ENCODE peak calls at places on chromosome 6, in seven cellular contexts. One of them, this sample, is unnamed.

GRCh38 chr6:125792680-125793079 is 1.9 kb downstream of the NCOA7 start:
- DNase-seq in hepatocyte: no peak
- DNase-seq in OCI-LY7: no peak
- DNase-seq in neural progenitor cell: no peak
- DNase-seq in PC-3: no peak
- DNase-seq in SK-N-SH: no peak
- DNase-seq in HCT116: no peak
- DNase-seq in this sample: no peak

GRCh38 chr6:15358579-15359327 is 112.9 kb downstream of the JARID2 start:
- DNase-seq in hepatocyte: no peak
- DNase-seq in OCI-LY7: peak; percentile 35
- DNase-seq in neural progenitor cell: no peak
- DNase-seq in PC-3: peak; percentile 42
- DNase-seq in SK-N-SH: no peak
- DNase-seq in HCT116: no peak
- DNase-seq in this sample: no peak

GRCh38 chr6:147283460-147283859 is 79.2 kb downstream of the STXBP5 start:
- DNase-seq in hepatocyte: peak; percentile 8
- DNase-seq in OCI-LY7: no peak
- DNase-seq in neural progenitor cell: no peak
- DNase-seq in PC-3: peak; percentile 56
- DNase-seq in SK-N-SH: no peak
- DNase-seq in HCT116: no peak
- DNase-seq in this sample: no peak

GRCh38 chr6:149885888-149886287 is 12.0 kb downstream of the RAET1E start:
- DNase-seq in hepatocyte: no peak
- DNase-seq in OCI-LY7: no peak
- DNase-seq in neural progenitor cell: no peak
- DNase-seq in PC-3: no peak
- DNase-seq in SK-N-SH: no peak
- DNase-seq in HCT116: no peak
- DNase-seq in this sample: no peak

GRCh38 chr6:47342824-47343223 is 33.1 kb upstream of the TNFRSF21 start:
- DNase-seq in hepatocyte: no peak
- DNase-seq in OCI-LY7: no peak
- DNase-seq in neural progenitor cell: no peak
- DNase-seq in PC-3: no peak
- DNase-seq in SK-N-SH: no peak
- DNase-seq in HCT116: no peak
- DNase-seq in this sample: no peak

GRCh38 chr6:136788069-136788902 is 4.0 kb downstream of the MAP3K5 start:
- DNase-seq in hepatocyte: no peak
- DNase-seq in OCI-LY7: no peak
- DNase-seq in neural progenitor cell: no peak
- DNase-seq in PC-3: peak; percentile 58
- DNase-seq in SK-N-SH: no peak
- DNase-seq in HCT116: no peak
- DNase-seq in this sample: no peak

GRCh38 chr6:150138638-150139037 is 4.2 kb upstream of the PPP1R14C start:
- DNase-seq in hepatocyte: no peak
- DNase-seq in OCI-LY7: no peak
- DNase-seq in neural progenitor cell: no peak
- DNase-seq in PC-3: no peak
- DNase-seq in SK-N-SH: no peak
- DNase-seq in HCT116: no peak
- DNase-seq in this sample: peak; percentile 33

GRCh38 chr6:18384621-18385020 is 2.5 kb upstream of the RNF144B start:
- DNase-seq in hepatocyte: no peak
- DNase-seq in OCI-LY7: no peak
- DNase-seq in neural progenitor cell: no peak
- DNase-seq in PC-3: no peak
- DNase-seq in SK-N-SH: no peak
- DNase-seq in HCT116: no peak
- DNase-seq in this sample: no peak

GRCh38 chr6:136236491-136237293 is 13.4 kb downstream of the MTFR2 start:
- DNase-seq in hepatocyte: no peak
- DNase-seq in OCI-LY7: no peak
- DNase-seq in neural progenitor cell: peak; percentile 14
- DNase-seq in PC-3: no peak
- DNase-seq in SK-N-SH: no peak
- DNase-seq in HCT116: no peak
- DNase-seq in this sample: no peak

GRCh38 chr6:125346143-125346925 is 44.6 kb upstream of the HDDC2 start:
- DNase-seq in hepatocyte: no peak
- DNase-seq in OCI-LY7: peak; percentile 74
- DNase-seq in neural progenitor cell: no peak
- DNase-seq in PC-3: no peak
- DNase-seq in SK-N-SH: no peak
- DNase-seq in HCT116: no peak
- DNase-seq in this sample: peak; percentile 17

GRCh38 chr6:158011478-158011920 is 29.8 kb downstream of the SYNJ2 start:
- DNase-seq in hepatocyte: no peak
- DNase-seq in OCI-LY7: no peak
- DNase-seq in neural progenitor cell: no peak
- DNase-seq in PC-3: peak; percentile 66
- DNase-seq in SK-N-SH: no peak
- DNase-seq in HCT116: no peak
- DNase-seq in this sample: no peak

GRCh38 chr6:21278078-21278790 is 315.3 kb upstream of the SOX4 start:
- DNase-seq in hepatocyte: peak; percentile 50
- DNase-seq in OCI-LY7: no peak
- DNase-seq in neural progenitor cell: no peak
- DNase-seq in PC-3: no peak
- DNase-seq in SK-N-SH: no peak
- DNase-seq in HCT116: no peak
- DNase-seq in this sample: no peak

GRCh38 chr6:116801971-116802370 is 26.9 kb downstream of the GPRC6A start:
- DNase-seq in hepatocyte: no peak
- DNase-seq in OCI-LY7: no peak
- DNase-seq in neural progenitor cell: no peak
- DNase-seq in PC-3: no peak
- DNase-seq in SK-N-SH: no peak
- DNase-seq in HCT116: no peak
- DNase-seq in this sample: no peak

GRCh38 chr6:108896111-108896661 is 48.0 kb downstream of the ARMC2 start:
- DNase-seq in hepatocyte: no peak
- DNase-seq in OCI-LY7: no peak
- DNase-seq in neural progenitor cell: no peak
- DNase-seq in PC-3: peak; percentile 38
- DNase-seq in SK-N-SH: no peak
- DNase-seq in HCT116: no peak
- DNase-seq in this sample: no peak

GRCh38 chr6:105483492-105483891 is 80.6 kb upstream of the PREP start:
- DNase-seq in hepatocyte: peak; percentile 22
- DNase-seq in OCI-LY7: no peak
- DNase-seq in neural progenitor cell: no peak
- DNase-seq in PC-3: peak; percentile 54
- DNase-seq in SK-N-SH: no peak
- DNase-seq in HCT116: no peak
- DNase-seq in this sample: no peak

GRCh38 chr6:106513813-106514212 is 115.5 kb downstream of the RTN4IP1 start:
- DNase-seq in hepatocyte: no peak
- DNase-seq in OCI-LY7: peak; percentile 77
- DNase-seq in neural progenitor cell: no peak
- DNase-seq in PC-3: peak; percentile 63
- DNase-seq in SK-N-SH: peak; percentile 20
- DNase-seq in HCT116: no peak
- DNase-seq in this sample: no peak

GRCh38 chr6:72552938-72553337 is 68.9 kb upstream of the KCNQ5 start:
- DNase-seq in hepatocyte: no peak
- DNase-seq in OCI-LY7: no peak
- DNase-seq in neural progenitor cell: no peak
- DNase-seq in PC-3: peak; percentile 88
- DNase-seq in SK-N-SH: no peak
- DNase-seq in HCT116: no peak
- DNase-seq in this sample: no peak

GRCh38 chr6:137926985-137927384 is 59.9 kb downstream of the TNFAIP3 start:
- DNase-seq in hepatocyte: no peak
- DNase-seq in OCI-LY7: no peak
- DNase-seq in neural progenitor cell: no peak
- DNase-seq in PC-3: no peak
- DNase-seq in SK-N-SH: no peak
- DNase-seq in HCT116: no peak
- DNase-seq in this sample: no peak

GRCh38 chr6:37177950-37178517 is 8.1 kb downstream of the PIM1 start:
- DNase-seq in hepatocyte: no peak
- DNase-seq in OCI-LY7: no peak
- DNase-seq in neural progenitor cell: no peak
- DNase-seq in PC-3: no peak
- DNase-seq in SK-N-SH: no peak
- DNase-seq in HCT116: no peak
- DNase-seq in this sample: no peak

GRCh38 chr6:37187321-37188022 is 17.5 kb downstream of the PIM1 start:
- DNase-seq in hepatocyte: no peak
- DNase-seq in OCI-LY7: no peak
- DNase-seq in neural progenitor cell: no peak
- DNase-seq in PC-3: no peak
- DNase-seq in SK-N-SH: no peak
- DNase-seq in HCT116: no peak
- DNase-seq in this sample: no peak

GRCh38 chr6:37177083-37177949 is 7.4 kb downstream of the PIM1 start:
- DNase-seq in hepatocyte: no peak
- DNase-seq in OCI-LY7: peak; percentile 32
- DNase-seq in neural progenitor cell: no peak
- DNase-seq in PC-3: no peak
- DNase-seq in SK-N-SH: no peak
- DNase-seq in HCT116: no peak
- DNase-seq in this sample: peak; percentile 41

GRCh38 chr6:37180075-37180474 is 10.1 kb downstream of the PIM1 start:
- DNase-seq in hepatocyte: no peak
- DNase-seq in OCI-LY7: no peak
- DNase-seq in neural progenitor cell: no peak
- DNase-seq in PC-3: no peak
- DNase-seq in SK-N-SH: no peak
- DNase-seq in HCT116: no peak
- DNase-seq in this sample: no peak

DNA sequence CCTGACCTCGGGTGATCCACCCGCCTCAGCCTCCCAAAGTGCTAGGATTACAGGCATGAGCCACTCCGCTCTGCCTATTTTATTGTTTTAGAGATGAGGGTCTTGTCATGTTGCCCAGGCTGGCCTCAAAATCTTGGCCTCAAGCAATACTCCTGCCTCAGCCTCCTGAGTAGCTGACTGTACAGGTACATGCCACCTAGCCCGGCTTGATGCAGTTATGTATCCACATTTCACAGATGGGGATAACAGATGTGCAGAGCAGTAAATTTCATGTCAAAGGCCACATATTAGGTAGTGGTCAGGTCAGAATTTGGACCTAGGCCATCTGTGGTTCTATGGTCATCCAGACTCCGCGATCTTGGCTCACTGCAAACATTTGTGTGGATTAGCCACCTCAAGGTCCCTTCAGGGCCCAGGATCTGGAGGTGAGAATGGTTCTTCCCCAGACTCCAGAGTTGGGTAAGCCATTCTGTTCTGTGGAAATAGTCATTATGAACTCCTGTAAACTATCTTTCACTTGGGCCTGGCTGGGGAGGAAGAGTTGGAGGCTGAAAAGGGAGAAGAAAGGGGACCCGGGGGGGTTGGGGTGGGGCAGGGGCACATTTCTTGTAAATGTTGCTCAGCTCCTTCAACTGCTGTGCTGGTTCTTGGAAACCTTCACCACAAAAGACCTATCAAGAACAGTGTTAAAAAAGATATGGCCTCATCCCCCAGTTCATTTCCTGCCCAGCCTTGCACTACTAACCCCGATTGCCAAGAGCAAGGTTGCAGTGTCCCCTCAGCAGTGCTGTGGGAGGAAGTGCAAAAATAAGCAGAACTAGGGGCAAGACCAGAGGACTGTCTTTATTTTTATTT is 13.0 kb downstream of the PIM1 start:
- DNase-seq in hepatocyte: no peak
- DNase-seq in OCI-LY7: peak; percentile 37
- DNase-seq in neural progenitor cell: no peak
- DNase-seq in PC-3: no peak
- DNase-seq in SK-N-SH: no peak
- DNase-seq in HCT116: no peak
- DNase-seq in this sample: no peak
- TF ChIP-seq EZH2phosphoT487 in hepatocyte: no peak
- TF ChIP-seq EZH2phosphoT487 in OCI-LY7: no peak
- TF ChIP-seq EZH2phosphoT487 in neural progenitor cell: no peak
- TF ChIP-seq EZH2phosphoT487 in PC-3: no peak
- TF ChIP-seq EZH2phosphoT487 in SK-N-SH: no peak
- TF ChIP-seq EZH2phosphoT487 in HCT116: no peak
- TF ChIP-seq EZH2phosphoT487 in this sample: no peak

DNA sequence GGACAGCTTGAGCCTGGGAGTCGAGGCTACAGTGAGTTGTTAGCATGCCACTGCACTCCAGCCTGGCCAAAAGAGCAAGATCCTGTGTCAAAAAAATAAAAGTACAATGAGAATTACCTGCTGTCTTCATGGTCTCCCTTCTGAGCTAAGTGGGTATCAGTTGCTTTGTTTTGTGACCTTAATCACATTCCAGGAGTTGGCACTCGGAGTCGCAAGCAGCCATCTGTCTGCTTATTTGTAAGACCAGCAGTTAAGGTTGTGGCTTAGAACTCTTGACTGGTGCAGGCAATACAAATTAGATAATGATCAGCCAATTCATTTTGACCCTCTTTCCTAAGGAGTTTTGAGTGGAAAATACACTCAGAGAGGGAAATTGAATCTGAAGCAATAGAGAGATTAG is 114.0 kb downstream of the MYO6 start:
- DNase-seq in hepatocyte: no peak
- DNase-seq in OCI-LY7: no peak
- DNase-seq in neural progenitor cell: no peak
- DNase-seq in PC-3: no peak
- DNase-seq in SK-N-SH: no peak
- DNase-seq in HCT116: no peak
- DNase-seq in this sample: no peak
- H3K36me3 ChIP-seq in hepatocyte: no peaks in the 10 kb centered on the region
- H3K36me3 ChIP-seq in OCI-LY7: no peaks in the 10 kb centered on the region
- H3K36me3 ChIP-seq in neural progenitor cell: no peaks in the 10 kb centered on the region
- H3K36me3 ChIP-seq in PC-3: no peaks in the 10 kb centered on the region
- H3K36me3 ChIP-seq in SK-N-SH: peaks cover 10% of the 10 kb centered on the region
- H3K36me3 ChIP-seq in HCT116: peaks cover 5% of the 10 kb centered on the region
- H3K36me3 ChIP-seq in this sample: peaks cover 5% of the 10 kb centered on the region

GRCh38 chr6:35058827-35059522 is 82.2 kb downstream of the TCP11 start:
- DNase-seq in hepatocyte: no peak
- DNase-seq in OCI-LY7: peak; percentile 42
- DNase-seq in neural progenitor cell: no peak
- DNase-seq in PC-3: no peak
- DNase-seq in SK-N-SH: peak; percentile 3
- DNase-seq in HCT116: no peak
- DNase-seq in this sample: no peak
- TF ChIP-seq EZH2phosphoT487 in hepatocyte: no peak
- TF ChIP-seq EZH2phosphoT487 in OCI-LY7: no peak
- TF ChIP-seq EZH2phosphoT487 in neural progenitor cell: no peak
- TF ChIP-seq EZH2phosphoT487 in PC-3: no peak
- TF ChIP-seq EZH2phosphoT487 in SK-N-SH: no peak
- TF ChIP-seq EZH2phosphoT487 in HCT116: no peak
- TF ChIP-seq EZH2phosphoT487 in this sample: no peak

DNA sequence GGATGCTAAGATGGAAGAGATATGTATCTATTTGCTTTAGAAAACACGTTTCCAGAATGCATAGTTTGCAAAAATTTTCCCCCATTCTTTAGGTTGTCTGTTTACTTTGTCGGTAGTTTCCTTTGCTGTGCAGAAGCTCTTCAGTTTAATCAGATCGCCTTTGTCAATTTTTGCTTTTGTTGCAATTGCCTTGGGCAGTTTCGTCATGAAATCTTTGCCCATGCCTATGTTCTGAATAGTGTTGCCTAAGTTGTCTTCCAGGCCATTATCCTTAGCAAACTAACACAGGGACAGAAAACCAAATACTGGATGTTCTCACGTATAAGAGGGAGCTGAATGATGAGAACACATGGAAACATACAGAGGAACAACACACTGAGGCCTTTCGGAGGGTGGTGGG is 454.2 kb upstream of the SLC35B3 start:
- DNase-seq in hepatocyte: no peak
- DNase-seq in OCI-LY7: no peak
- DNase-seq in neural progenitor cell: no peak
- DNase-seq in PC-3: no peak
- DNase-seq in SK-N-SH: no peak
- DNase-seq in HCT116: no peak
- DNase-seq in this sample: no peak
- H3K36me3 ChIP-seq in hepatocyte: no peaks in the 10 kb centered on the region
- H3K36me3 ChIP-seq in OCI-LY7: no peaks in the 10 kb centered on the region
- H3K36me3 ChIP-seq in neural progenitor cell: no peaks in the 10 kb centered on the region
- H3K36me3 ChIP-seq in PC-3: no peaks in the 10 kb centered on the region
- H3K36me3 ChIP-seq in SK-N-SH: no peaks in the 10 kb centered on the region
- H3K36me3 ChIP-seq in HCT116: no peaks in the 10 kb centered on the region
- H3K36me3 ChIP-seq in this sample: no peaks in the 10 kb centered on the region